ENCODE peak calls at places on chromosomes 6 and 20, in ten cellular contexts. One of them, this sample, is unnamed.

GRCh38 chr20:37727957-37728634 is 34.3 kb downstream of the CTNNBL1 start:
- ATAC-seq in gastroesophageal sphincter: no peak
- ATAC-seq in upper lobe of right lung: peak
- ATAC-seq in stimulated activated naive CD8-positive, alpha-beta T cell treated with anti-CD3 and anti-CD28 coated beads, Interleukin-15, Interleukin-2, amounts not matched to agents 100 U/mL and 50 U/mL, for 24 hours: no peak
- ATAC-seq in natural killer cell: no peak
- ATAC-seq in RWPE2: no peak
- ATAC-seq in naive thymus-derived CD8-positive, alpha-beta T cell: no peak
- ATAC-seq in stimulated activated effector memory CD8-positive, alpha-beta T cell treated with anti-CD3 and anti-CD28 coated beads, Interleukin-12 subunit alpha, Interleukin-12 subunit beta, amount 100 ng/mL, for 72 hours: peak
- ATAC-seq in activated CD8-positive, alpha-beta T cell treated with anti-CD3 and anti-CD28 coated beads, Interleukin-2, amount 10 ng/mL, durations not matched to agents 7 days and 5 days: no peak
- ATAC-seq in activated T-helper 17 cell treated with anti-CD3 and anti-CD28 coated beads, Interleukin-2, amount 50 U/mL, for 72 hours: peak
- ATAC-seq in this sample: no peak

GRCh38 chr6:31143148-31143547 is 4.3 kb upstream of the PSORS1C2 start:
- ATAC-seq in gastroesophageal sphincter: peak
- ATAC-seq in upper lobe of right lung: peak
- ATAC-seq in stimulated activated naive CD8-positive, alpha-beta T cell treated with anti-CD3 and anti-CD28 coated beads, Interleukin-15, Interleukin-2, amounts not matched to agents 100 U/mL and 50 U/mL, for 24 hours: no peak
- ATAC-seq in natural killer cell: no peak
- ATAC-seq in RWPE2: peak
- ATAC-seq in naive thymus-derived CD8-positive, alpha-beta T cell: no peak
- ATAC-seq in stimulated activated effector memory CD8-positive, alpha-beta T cell treated with anti-CD3 and anti-CD28 coated beads, Interleukin-12 subunit alpha, Interleukin-12 subunit beta, amount 100 ng/mL, for 72 hours: no peak
- ATAC-seq in activated CD8-positive, alpha-beta T cell treated with anti-CD3 and anti-CD28 coated beads, Interleukin-2, amount 10 ng/mL, durations not matched to agents 7 days and 5 days: no peak
- ATAC-seq in activated T-helper 17 cell treated with anti-CD3 and anti-CD28 coated beads, Interleukin-2, amount 50 U/mL, for 72 hours: no peak
- ATAC-seq in this sample: peak

GRCh38 chr6:46444772-46445454 is 46.3 kb downstream of the RCAN2 start:
- ATAC-seq in gastroesophageal sphincter: no peak
- ATAC-seq in upper lobe of right lung: peak
- ATAC-seq in stimulated activated naive CD8-positive, alpha-beta T cell treated with anti-CD3 and anti-CD28 coated beads, Interleukin-15, Interleukin-2, amounts not matched to agents 100 U/mL and 50 U/mL, for 24 hours: no peak
- ATAC-seq in natural killer cell: no peak
- ATAC-seq in RWPE2: no peak
- ATAC-seq in naive thymus-derived CD8-positive, alpha-beta T cell: no peak
- ATAC-seq in stimulated activated effector memory CD8-positive, alpha-beta T cell treated with anti-CD3 and anti-CD28 coated beads, Interleukin-12 subunit alpha, Interleukin-12 subunit beta, amount 100 ng/mL, for 72 hours: no peak
- ATAC-seq in activated CD8-positive, alpha-beta T cell treated with anti-CD3 and anti-CD28 coated beads, Interleukin-2, amount 10 ng/mL, durations not matched to agents 7 days and 5 days: no peak
- ATAC-seq in activated T-helper 17 cell treated with anti-CD3 and anti-CD28 coated beads, Interleukin-2, amount 50 U/mL, for 72 hours: no peak
- ATAC-seq in this sample: no peak

GRCh38 chr20:11274137-11274536 is 600.3 kb upstream of the JAG1 start:
- ATAC-seq in gastroesophageal sphincter: peak
- ATAC-seq in upper lobe of right lung: peak
- ATAC-seq in stimulated activated naive CD8-positive, alpha-beta T cell treated with anti-CD3 and anti-CD28 coated beads, Interleukin-15, Interleukin-2, amounts not matched to agents 100 U/mL and 50 U/mL, for 24 hours: no peak
- ATAC-seq in natural killer cell: no peak
- ATAC-seq in RWPE2: peak
- ATAC-seq in naive thymus-derived CD8-positive, alpha-beta T cell: no peak
- ATAC-seq in stimulated activated effector memory CD8-positive, alpha-beta T cell treated with anti-CD3 and anti-CD28 coated beads, Interleukin-12 subunit alpha, Interleukin-12 subunit beta, amount 100 ng/mL, for 72 hours: no peak
- ATAC-seq in activated CD8-positive, alpha-beta T cell treated with anti-CD3 and anti-CD28 coated beads, Interleukin-2, amount 10 ng/mL, durations not matched to agents 7 days and 5 days: no peak
- ATAC-seq in activated T-helper 17 cell treated with anti-CD3 and anti-CD28 coated beads, Interleukin-2, amount 50 U/mL, for 72 hours: no peak
- ATAC-seq in this sample: peak

GRCh38 chr6:130513770-130514169 is 148.0 kb downstream of the TMEM200A start:
- ATAC-seq in gastroesophageal sphincter: no peak
- ATAC-seq in upper lobe of right lung: peak
- ATAC-seq in stimulated activated naive CD8-positive, alpha-beta T cell treated with anti-CD3 and anti-CD28 coated beads, Interleukin-15, Interleukin-2, amounts not matched to agents 100 U/mL and 50 U/mL, for 24 hours: peak
- ATAC-seq in natural killer cell: peak
- ATAC-seq in RWPE2: no peak
- ATAC-seq in naive thymus-derived CD8-positive, alpha-beta T cell: peak
- ATAC-seq in stimulated activated effector memory CD8-positive, alpha-beta T cell treated with anti-CD3 and anti-CD28 coated beads, Interleukin-12 subunit alpha, Interleukin-12 subunit beta, amount 100 ng/mL, for 72 hours: peak
- ATAC-seq in activated CD8-positive, alpha-beta T cell treated with anti-CD3 and anti-CD28 coated beads, Interleukin-2, amount 10 ng/mL, durations not matched to agents 7 days and 5 days: peak
- ATAC-seq in activated T-helper 17 cell treated with anti-CD3 and anti-CD28 coated beads, Interleukin-2, amount 50 U/mL, for 72 hours: peak
- ATAC-seq in this sample: peak

GRCh38 chr6:25239059-25239458 is 40.1 kb upstream of the CARMIL1 start:
- ATAC-seq in gastroesophageal sphincter: no peak
- ATAC-seq in upper lobe of right lung: no peak
- ATAC-seq in stimulated activated naive CD8-positive, alpha-beta T cell treated with anti-CD3 and anti-CD28 coated beads, Interleukin-15, Interleukin-2, amounts not matched to agents 100 U/mL and 50 U/mL, for 24 hours: no peak
- ATAC-seq in natural killer cell: no peak
- ATAC-seq in RWPE2: no peak
- ATAC-seq in naive thymus-derived CD8-positive, alpha-beta T cell: no peak
- ATAC-seq in stimulated activated effector memory CD8-positive, alpha-beta T cell treated with anti-CD3 and anti-CD28 coated beads, Interleukin-12 subunit alpha, Interleukin-12 subunit beta, amount 100 ng/mL, for 72 hours: no peak
- ATAC-seq in activated CD8-positive, alpha-beta T cell treated with anti-CD3 and anti-CD28 coated beads, Interleukin-2, amount 10 ng/mL, durations not matched to agents 7 days and 5 days: no peak
- ATAC-seq in activated T-helper 17 cell treated with anti-CD3 and anti-CD28 coated beads, Interleukin-2, amount 50 U/mL, for 72 hours: no peak
- ATAC-seq in this sample: no peak

GRCh38 chr6:149483302-149483701 is 1.5 kb downstream of the ZC3H12D start:
- ATAC-seq in gastroesophageal sphincter: no peak
- ATAC-seq in upper lobe of right lung: peak
- ATAC-seq in stimulated activated naive CD8-positive, alpha-beta T cell treated with anti-CD3 and anti-CD28 coated beads, Interleukin-15, Interleukin-2, amounts not matched to agents 100 U/mL and 50 U/mL, for 24 hours: no peak
- ATAC-seq in natural killer cell: no peak
- ATAC-seq in RWPE2: no peak
- ATAC-seq in naive thymus-derived CD8-positive, alpha-beta T cell: no peak
- ATAC-seq in stimulated activated effector memory CD8-positive, alpha-beta T cell treated with anti-CD3 and anti-CD28 coated beads, Interleukin-12 subunit alpha, Interleukin-12 subunit beta, amount 100 ng/mL, for 72 hours: no peak
- ATAC-seq in activated CD8-positive, alpha-beta T cell treated with anti-CD3 and anti-CD28 coated beads, Interleukin-2, amount 10 ng/mL, durations not matched to agents 7 days and 5 days: no peak
- ATAC-seq in activated T-helper 17 cell treated with anti-CD3 and anti-CD28 coated beads, Interleukin-2, amount 50 U/mL, for 72 hours: no peak
- ATAC-seq in this sample: no peak

GRCh38 chr6:37667050-37667814 is 30.5 kb downstream of the MDGA1 start:
- ATAC-seq in gastroesophageal sphincter: no peak
- ATAC-seq in upper lobe of right lung: no peak
- ATAC-seq in stimulated activated naive CD8-positive, alpha-beta T cell treated with anti-CD3 and anti-CD28 coated beads, Interleukin-15, Interleukin-2, amounts not matched to agents 100 U/mL and 50 U/mL, for 24 hours: no peak
- ATAC-seq in natural killer cell: no peak
- ATAC-seq in RWPE2: no peak
- ATAC-seq in naive thymus-derived CD8-positive, alpha-beta T cell: no peak
- ATAC-seq in stimulated activated effector memory CD8-positive, alpha-beta T cell treated with anti-CD3 and anti-CD28 coated beads, Interleukin-12 subunit alpha, Interleukin-12 subunit beta, amount 100 ng/mL, for 72 hours: no peak
- ATAC-seq in activated CD8-positive, alpha-beta T cell treated with anti-CD3 and anti-CD28 coated beads, Interleukin-2, amount 10 ng/mL, durations not matched to agents 7 days and 5 days: no peak
- ATAC-seq in activated T-helper 17 cell treated with anti-CD3 and anti-CD28 coated beads, Interleukin-2, amount 50 U/mL, for 72 hours: no peak
- ATAC-seq in this sample: no peak

GRCh38 chr6:3506751-3507388 is 50.0 kb upstream of the SLC22A23 start:
- ATAC-seq in gastroesophageal sphincter: no peak
- ATAC-seq in upper lobe of right lung: no peak
- ATAC-seq in stimulated activated naive CD8-positive, alpha-beta T cell treated with anti-CD3 and anti-CD28 coated beads, Interleukin-15, Interleukin-2, amounts not matched to agents 100 U/mL and 50 U/mL, for 24 hours: no peak
- ATAC-seq in natural killer cell: no peak
- ATAC-seq in RWPE2: no peak
- ATAC-seq in naive thymus-derived CD8-positive, alpha-beta T cell: no peak
- ATAC-seq in stimulated activated effector memory CD8-positive, alpha-beta T cell treated with anti-CD3 and anti-CD28 coated beads, Interleukin-12 subunit alpha, Interleukin-12 subunit beta, amount 100 ng/mL, for 72 hours: no peak
- ATAC-seq in activated CD8-positive, alpha-beta T cell treated with anti-CD3 and anti-CD28 coated beads, Interleukin-2, amount 10 ng/mL, durations not matched to agents 7 days and 5 days: no peak
- ATAC-seq in activated T-helper 17 cell treated with anti-CD3 and anti-CD28 coated beads, Interleukin-2, amount 50 U/mL, for 72 hours: no peak
- ATAC-seq in this sample: no peak

GRCh38 chr6:69162811-69163210 is 527.7 kb downstream of the ADGRB3 start:
- ATAC-seq in gastroesophageal sphincter: no peak
- ATAC-seq in upper lobe of right lung: no peak
- ATAC-seq in stimulated activated naive CD8-positive, alpha-beta T cell treated with anti-CD3 and anti-CD28 coated beads, Interleukin-15, Interleukin-2, amounts not matched to agents 100 U/mL and 50 U/mL, for 24 hours: no peak
- ATAC-seq in natural killer cell: no peak
- ATAC-seq in RWPE2: no peak
- ATAC-seq in naive thymus-derived CD8-positive, alpha-beta T cell: no peak
- ATAC-seq in stimulated activated effector memory CD8-positive, alpha-beta T cell treated with anti-CD3 and anti-CD28 coated beads, Interleukin-12 subunit alpha, Interleukin-12 subunit beta, amount 100 ng/mL, for 72 hours: no peak
- ATAC-seq in activated CD8-positive, alpha-beta T cell treated with anti-CD3 and anti-CD28 coated beads, Interleukin-2, amount 10 ng/mL, durations not matched to agents 7 days and 5 days: no peak
- ATAC-seq in activated T-helper 17 cell treated with anti-CD3 and anti-CD28 coated beads, Interleukin-2, amount 50 U/mL, for 72 hours: no peak
- ATAC-seq in this sample: no peak

GRCh38 chr6:125812394-125813231 is 21.9 kb downstream of the NCOA7 start:
- ATAC-seq in gastroesophageal sphincter: peak
- ATAC-seq in upper lobe of right lung: peak
- ATAC-seq in stimulated activated naive CD8-positive, alpha-beta T cell treated with anti-CD3 and anti-CD28 coated beads, Interleukin-15, Interleukin-2, amounts not matched to agents 100 U/mL and 50 U/mL, for 24 hours: peak
- ATAC-seq in natural killer cell: no peak
- ATAC-seq in RWPE2: peak
- ATAC-seq in naive thymus-derived CD8-positive, alpha-beta T cell: no peak
- ATAC-seq in stimulated activated effector memory CD8-positive, alpha-beta T cell treated with anti-CD3 and anti-CD28 coated beads, Interleukin-12 subunit alpha, Interleukin-12 subunit beta, amount 100 ng/mL, for 72 hours: peak
- ATAC-seq in activated CD8-positive, alpha-beta T cell treated with anti-CD3 and anti-CD28 coated beads, Interleukin-2, amount 10 ng/mL, durations not matched to agents 7 days and 5 days: no peak
- ATAC-seq in activated T-helper 17 cell treated with anti-CD3 and anti-CD28 coated beads, Interleukin-2, amount 50 U/mL, for 72 hours: peak
- ATAC-seq in this sample: peak

GRCh38 chr6:81878479-81878878 is 126.0 kb upstream of the TENT5A start:
- ATAC-seq in gastroesophageal sphincter: no peak
- ATAC-seq in upper lobe of right lung: no peak
- ATAC-seq in stimulated activated naive CD8-positive, alpha-beta T cell treated with anti-CD3 and anti-CD28 coated beads, Interleukin-15, Interleukin-2, amounts not matched to agents 100 U/mL and 50 U/mL, for 24 hours: no peak
- ATAC-seq in natural killer cell: no peak
- ATAC-seq in RWPE2: no peak
- ATAC-seq in naive thymus-derived CD8-positive, alpha-beta T cell: no peak
- ATAC-seq in stimulated activated effector memory CD8-positive, alpha-beta T cell treated with anti-CD3 and anti-CD28 coated beads, Interleukin-12 subunit alpha, Interleukin-12 subunit beta, amount 100 ng/mL, for 72 hours: no peak
- ATAC-seq in activated CD8-positive, alpha-beta T cell treated with anti-CD3 and anti-CD28 coated beads, Interleukin-2, amount 10 ng/mL, durations not matched to agents 7 days and 5 days: no peak
- ATAC-seq in activated T-helper 17 cell treated with anti-CD3 and anti-CD28 coated beads, Interleukin-2, amount 50 U/mL, for 72 hours: no peak
- ATAC-seq in this sample: no peak

GRCh38 chr6:33093857-33094256 is 18.1 kb downstream of the HLA-DPB1 start:
- ATAC-seq in gastroesophageal sphincter: no peak
- ATAC-seq in upper lobe of right lung: no peak
- ATAC-seq in stimulated activated naive CD8-positive, alpha-beta T cell treated with anti-CD3 and anti-CD28 coated beads, Interleukin-15, Interleukin-2, amounts not matched to agents 100 U/mL and 50 U/mL, for 24 hours: no peak
- ATAC-seq in natural killer cell: no peak
- ATAC-seq in RWPE2: no peak
- ATAC-seq in naive thymus-derived CD8-positive, alpha-beta T cell: no peak
- ATAC-seq in stimulated activated effector memory CD8-positive, alpha-beta T cell treated with anti-CD3 and anti-CD28 coated beads, Interleukin-12 subunit alpha, Interleukin-12 subunit beta, amount 100 ng/mL, for 72 hours: no peak
- ATAC-seq in activated CD8-positive, alpha-beta T cell treated with anti-CD3 and anti-CD28 coated beads, Interleukin-2, amount 10 ng/mL, durations not matched to agents 7 days and 5 days: no peak
- ATAC-seq in activated T-helper 17 cell treated with anti-CD3 and anti-CD28 coated beads, Interleukin-2, amount 50 U/mL, for 72 hours: no peak
- ATAC-seq in this sample: no peak

GRCh38 chr6:108640104-108640503 is 79.4 kb downstream of the FOXO3 start:
- ATAC-seq in gastroesophageal sphincter: no peak
- ATAC-seq in upper lobe of right lung: peak
- ATAC-seq in stimulated activated naive CD8-positive, alpha-beta T cell treated with anti-CD3 and anti-CD28 coated beads, Interleukin-15, Interleukin-2, amounts not matched to agents 100 U/mL and 50 U/mL, for 24 hours: no peak
- ATAC-seq in natural killer cell: no peak
- ATAC-seq in RWPE2: no peak
- ATAC-seq in naive thymus-derived CD8-positive, alpha-beta T cell: no peak
- ATAC-seq in stimulated activated effector memory CD8-positive, alpha-beta T cell treated with anti-CD3 and anti-CD28 coated beads, Interleukin-12 subunit alpha, Interleukin-12 subunit beta, amount 100 ng/mL, for 72 hours: no peak
- ATAC-seq in activated CD8-positive, alpha-beta T cell treated with anti-CD3 and anti-CD28 coated beads, Interleukin-2, amount 10 ng/mL, durations not matched to agents 7 days and 5 days: no peak
- ATAC-seq in activated T-helper 17 cell treated with anti-CD3 and anti-CD28 coated beads, Interleukin-2, amount 50 U/mL, for 72 hours: no peak
- ATAC-seq in this sample: no peak

GRCh38 chr6:52328303-52328662 is 33.7 kb upstream of the PAQR8 start:
- ATAC-seq in gastroesophageal sphincter: no peak
- ATAC-seq in upper lobe of right lung: peak
- ATAC-seq in stimulated activated naive CD8-positive, alpha-beta T cell treated with anti-CD3 and anti-CD28 coated beads, Interleukin-15, Interleukin-2, amounts not matched to agents 100 U/mL and 50 U/mL, for 24 hours: no peak
- ATAC-seq in natural killer cell: no peak
- ATAC-seq in RWPE2: no peak
- ATAC-seq in naive thymus-derived CD8-positive, alpha-beta T cell: no peak
- ATAC-seq in stimulated activated effector memory CD8-positive, alpha-beta T cell treated with anti-CD3 and anti-CD28 coated beads, Interleukin-12 subunit alpha, Interleukin-12 subunit beta, amount 100 ng/mL, for 72 hours: no peak
- ATAC-seq in activated CD8-positive, alpha-beta T cell treated with anti-CD3 and anti-CD28 coated beads, Interleukin-2, amount 10 ng/mL, durations not matched to agents 7 days and 5 days: no peak
- ATAC-seq in activated T-helper 17 cell treated with anti-CD3 and anti-CD28 coated beads, Interleukin-2, amount 50 U/mL, for 72 hours: no peak
- ATAC-seq in this sample: no peak

GRCh38 chr6:81892911-81893310 is 140.4 kb upstream of the TENT5A start:
- ATAC-seq in gastroesophageal sphincter: no peak
- ATAC-seq in upper lobe of right lung: no peak
- ATAC-seq in stimulated activated naive CD8-positive, alpha-beta T cell treated with anti-CD3 and anti-CD28 coated beads, Interleukin-15, Interleukin-2, amounts not matched to agents 100 U/mL and 50 U/mL, for 24 hours: no peak
- ATAC-seq in natural killer cell: no peak
- ATAC-seq in RWPE2: no peak
- ATAC-seq in naive thymus-derived CD8-positive, alpha-beta T cell: no peak
- ATAC-seq in stimulated activated effector memory CD8-positive, alpha-beta T cell treated with anti-CD3 and anti-CD28 coated beads, Interleukin-12 subunit alpha, Interleukin-12 subunit beta, amount 100 ng/mL, for 72 hours: no peak
- ATAC-seq in activated CD8-positive, alpha-beta T cell treated with anti-CD3 and anti-CD28 coated beads, Interleukin-2, amount 10 ng/mL, durations not matched to agents 7 days and 5 days: no peak
- ATAC-seq in activated T-helper 17 cell treated with anti-CD3 and anti-CD28 coated beads, Interleukin-2, amount 50 U/mL, for 72 hours: no peak
- ATAC-seq in this sample: no peak

GRCh38 chr6:30304002-30304401 is 22.7 kb upstream of the TRIM39 start:
- ATAC-seq in gastroesophageal sphincter: no peak
- ATAC-seq in upper lobe of right lung: no peak
- ATAC-seq in stimulated activated naive CD8-positive, alpha-beta T cell treated with anti-CD3 and anti-CD28 coated beads, Interleukin-15, Interleukin-2, amounts not matched to agents 100 U/mL and 50 U/mL, for 24 hours: peak
- ATAC-seq in natural killer cell: no peak
- ATAC-seq in RWPE2: no peak
- ATAC-seq in naive thymus-derived CD8-positive, alpha-beta T cell: peak
- ATAC-seq in stimulated activated effector memory CD8-positive, alpha-beta T cell treated with anti-CD3 and anti-CD28 coated beads, Interleukin-12 subunit alpha, Interleukin-12 subunit beta, amount 100 ng/mL, for 72 hours: peak
- ATAC-seq in activated CD8-positive, alpha-beta T cell treated with anti-CD3 and anti-CD28 coated beads, Interleukin-2, amount 10 ng/mL, durations not matched to agents 7 days and 5 days: peak
- ATAC-seq in activated T-helper 17 cell treated with anti-CD3 and anti-CD28 coated beads, Interleukin-2, amount 50 U/mL, for 72 hours: peak
- ATAC-seq in this sample: no peak

GRCh38 chr20:5216663-5217062 is 89.9 kb downstream of the CDS2 start:
- ATAC-seq in gastroesophageal sphincter: no peak
- ATAC-seq in upper lobe of right lung: no peak
- ATAC-seq in stimulated activated naive CD8-positive, alpha-beta T cell treated with anti-CD3 and anti-CD28 coated beads, Interleukin-15, Interleukin-2, amounts not matched to agents 100 U/mL and 50 U/mL, for 24 hours: no peak
- ATAC-seq in natural killer cell: no peak
- ATAC-seq in RWPE2: no peak
- ATAC-seq in naive thymus-derived CD8-positive, alpha-beta T cell: no peak
- ATAC-seq in stimulated activated effector memory CD8-positive, alpha-beta T cell treated with anti-CD3 and anti-CD28 coated beads, Interleukin-12 subunit alpha, Interleukin-12 subunit beta, amount 100 ng/mL, for 72 hours: no peak
- ATAC-seq in activated CD8-positive, alpha-beta T cell treated with anti-CD3 and anti-CD28 coated beads, Interleukin-2, amount 10 ng/mL, durations not matched to agents 7 days and 5 days: no peak
- ATAC-seq in activated T-helper 17 cell treated with anti-CD3 and anti-CD28 coated beads, Interleukin-2, amount 50 U/mL, for 72 hours: no peak
- ATAC-seq in this sample: no peak

GRCh38 chr6:132218063-132218696 is 183.1 kb downstream of the MOXD1 start:
- ATAC-seq in gastroesophageal sphincter: no peak
- ATAC-seq in upper lobe of right lung: peak
- ATAC-seq in stimulated activated naive CD8-positive, alpha-beta T cell treated with anti-CD3 and anti-CD28 coated beads, Interleukin-15, Interleukin-2, amounts not matched to agents 100 U/mL and 50 U/mL, for 24 hours: no peak
- ATAC-seq in natural killer cell: no peak
- ATAC-seq in RWPE2: no peak
- ATAC-seq in naive thymus-derived CD8-positive, alpha-beta T cell: no peak
- ATAC-seq in stimulated activated effector memory CD8-positive, alpha-beta T cell treated with anti-CD3 and anti-CD28 coated beads, Interleukin-12 subunit alpha, Interleukin-12 subunit beta, amount 100 ng/mL, for 72 hours: no peak
- ATAC-seq in activated CD8-positive, alpha-beta T cell treated with anti-CD3 and anti-CD28 coated beads, Interleukin-2, amount 10 ng/mL, durations not matched to agents 7 days and 5 days: no peak
- ATAC-seq in activated T-helper 17 cell treated with anti-CD3 and anti-CD28 coated beads, Interleukin-2, amount 50 U/mL, for 72 hours: no peak
- ATAC-seq in this sample: peak